ENCODE peak calls at places on chromosomes 12 and 14, in ten cellular contexts. C, W, E, R, H, O, L, M, A and F are unnamed samples.

GRCh38 chr12:42669471-42669997 is 80.0 kb upstream of the PRICKLE1 start:
- DNase-seq in C (no peak), W (no peak), E (no peak), R (no peak), H (no peak), O (no peak), L (no peak), M (no peak), A (no peak), F (no peak)

GRCh38 chr12:23204933-23205778 is 580.2 kb downstream of the ETNK1 start:
- DNase-seq in C (peak), W (peak), E (no peak), R (no peak), H (peak), O (no peak), L (peak), M (peak), A (no peak), F (no peak)

GRCh38 chr14:75910048-75910447 is 71.7 kb downstream of the TGFB3 start:
- DNase-seq in C (no peak), W (no peak), E (no peak), R (no peak), H (no peak), O (no peak), L (no peak), M (no peak), A (no peak), F (no peak)

GRCh38 chr14:24136684-24137528 is 912 bp downstream of the PSME1 start:
- DNase-seq in C (no peak), W (no peak), E (no peak), R (no peak), H (no peak), O (no peak), L (no peak), M (no peak), A (no peak), F (no peak)

GRCh38 chr12:990308-990648 is 745 bp upstream of the ERC1 start:
- DNase-seq in C (peak), W (peak), E (peak), R (peak), H (no peak), O (peak), L (peak), M (no peak), A (peak), F (peak)

GRCh38 chr12:113683566-113683965 is 211.9 kb upstream of the LHX5 start:
- DNase-seq in C (no peak), W (no peak), E (no peak), R (no peak), H (no peak), O (no peak), L (no peak), M (no peak), A (no peak), F (no peak)

GRCh38 chr12:69570545-69571399 is 14.5 kb upstream of the CCT2 start:
- DNase-seq in C (peak), W (peak), E (peak), R (peak), H (no peak), O (no peak), L (peak), M (peak), A (no peak), F (peak)

GRCh38 chr12:110744176-110744575 is 1.5 kb upstream of the PPP1CC start:
- DNase-seq in C (no peak), W (peak), E (no peak), R (no peak), H (no peak), O (no peak), L (no peak), M (no peak), A (no peak), F (no peak)

GRCh38 chr14:71469936-71470335 is 462.3 kb upstream of the RGS6 start:
- DNase-seq in C (no peak), W (no peak), E (no peak), R (no peak), H (no peak), O (no peak), L (no peak), M (no peak), A (no peak), F (no peak)

GRCh38 chr14:76930549-76930948 is 98.0 kb downstream of the IRF2BPL start:
- DNase-seq in C (no peak), W (no peak), E (no peak), R (no peak), H (no peak), O (no peak), L (no peak), M (no peak), A (no peak), F (no peak)

GRCh38 chr14:30221546-30221945 is 293.9 kb upstream of the PRKD1 start:
- DNase-seq in C (peak), W (no peak), E (no peak), R (no peak), H (no peak), O (no peak), L (no peak), M (no peak), A (no peak), F (no peak)

GRCh38 chr12:10701226-10701681 is 21.9 kb downstream of the YBX3 start:
- DNase-seq in C (no peak), W (no peak), E (no peak), R (no peak), H (peak), O (no peak), L (no peak), M (no peak), A (no peak), F (no peak)

GRCh38 chr12:2739832-2740641 is 54.7 kb upstream of the FKBP4 start:
- DNase-seq in C (no peak), W (peak), E (no peak), R (no peak), H (peak), O (no peak), L (no peak), M (no peak), A (no peak), F (no peak)

GRCh38 chr14:61581340-61581739 is 114.0 kb upstream of the HIF1A start:
- DNase-seq in C (no peak), W (no peak), E (no peak), R (no peak), H (no peak), O (no peak), L (no peak), M (no peak), A (no peak), F (no peak)

GRCh38 chr12:51817027-51817953 is 31.2 kb downstream of the FIGNL2 start:
- DNase-seq in C (no peak), W (no peak), E (no peak), R (no peak), H (no peak), O (no peak), L (no peak), M (no peak), A (no peak), F (no peak)

GRCh38 chr12:130953783-130954543 is at the start of gene ADGRD1:
- DNase-seq in C (no peak), W (peak), E (no peak), R (peak), H (no peak), O (no peak), L (peak), M (no peak), A (no peak), F (peak)

GRCh38 chr12:9405861-9406563 is 197.8 kb upstream of the PZP start:
- DNase-seq in C (no peak), W (no peak), E (no peak), R (no peak), H (no peak), O (no peak), L (no peak), M (no peak), A (no peak), F (no peak)

GRCh38 chr12:110498984-110499706 is 2.8 kb downstream of the VPS29 start:
- DNase-seq in C (no peak), W (peak), E (no peak), R (no peak), H (peak), O (no peak), L (no peak), M (no peak), A (no peak), F (no peak)

GRCh38 chr12:96398422-96399080 is 1.7 kb downstream of the CDK17 start:
- DNase-seq in C (no peak), W (peak), E (no peak), R (no peak), H (no peak), O (no peak), L (no peak), M (no peak), A (no peak), F (no peak)

GRCh38 chr12:6772331-6772695 is at the start of gene LAG3:
- DNase-seq in C (no peak), W (no peak), E (no peak), R (no peak), H (no peak), O (no peak), L (no peak), M (no peak), A (no peak), F (no peak)

GRCh38 chr12:219891-220352 is 6.0 kb upstream of the SLC6A12 start:
- DNase-seq in C (peak), W (peak), E (no peak), R (peak), H (no peak), O (peak), L (peak), M (no peak), A (no peak), F (peak)

GRCh38 chr14:94390372-94391086 is 2.1 kb upstream of the SERPINA1 start:
- DNase-seq in C (peak), W (no peak), E (no peak), R (no peak), H (no peak), O (no peak), L (peak), M (no peak), A (no peak), F (peak)

GRCh38 chr12:12786716-12787601 is 1.5 kb downstream of the APOLD1 start:
- DNase-seq in C (peak), W (peak), E (peak), R (peak), H (peak), O (peak), L (peak), M (peak), A (peak), F (peak)

GRCh38 chr12:66552753-66553152 is 126.1 kb downstream of the GRIP1 start:
- DNase-seq in C (no peak), W (no peak), E (no peak), R (no peak), H (no peak), O (no peak), L (no peak), M (no peak), A (no peak), F (no peak)

GRCh38 chr12:52190860-52191729 is 719 bp downstream of the KRT80 start:
- DNase-seq in C (no peak), W (peak), E (no peak), R (no peak), H (no peak), O (no peak), L (no peak), M (no peak), A (no peak), F (no peak)

GRCh38 chr12:86948851-86949250 is 692.7 kb upstream of the MGAT4C start:
- DNase-seq in C (peak), W (peak), E (no peak), R (no peak), H (no peak), O (no peak), L (no peak), M (no peak), A (no peak), F (no peak)

GRCh38 chr14:33768458-33768830 is 182.4 kb downstream of the EGLN3 start:
- DNase-seq in C (no peak), W (no peak), E (no peak), R (no peak), H (no peak), O (no peak), L (no peak), M (no peak), A (no peak), F (no peak)

GRCh38 chr12:18158774-18159557 is 69.0 kb upstream of the RERGL start:
- DNase-seq in C (peak), W (peak), E (no peak), R (no peak), H (no peak), O (no peak), L (no peak), M (no peak), A (no peak), F (no peak)

GRCh38 chr12:116594325-116595038 is 35.3 kb downstream of the MAP1LC3B2 start:
- DNase-seq in C (no peak), W (no peak), E (no peak), R (no peak), H (no peak), O (peak), L (peak), M (peak), A (no peak), F (peak)

GRCh38 chr12:51642286-51642685 is 51.3 kb downstream of the SCN8A start:
- DNase-seq in C (no peak), W (no peak), E (no peak), R (no peak), H (no peak), O (no peak), L (no peak), M (no peak), A (no peak), F (no peak)

GRCh38 chr14:103521438-103521961 is 1.1 kb downstream of the CKB start:
- DNase-seq in C (no peak), W (no peak), E (no peak), R (no peak), H (no peak), O (no peak), L (no peak), M (no peak), A (no peak), F (no peak)

GRCh38 chr14:72615511-72616121 is 278.3 kb downstream of the DPF3 start:
- DNase-seq in C (peak), W (peak), E (no peak), R (no peak), H (no peak), O (no peak), L (no peak), M (no peak), A (no peak), F (no peak)

GRCh38 chr14:99612737-99613330 is 8.8 kb upstream of the CCDC85C start:
- DNase-seq in C (peak), W (peak), E (no peak), R (no peak), H (no peak), O (no peak), L (no peak), M (no peak), A (no peak), F (no peak)

GRCh38 chr12:62291888-62292760 is 31.9 kb downstream of the USP15 start:
- DNase-seq in C (peak), W (peak), E (no peak), R (no peak), H (no peak), O (no peak), L (no peak), M (no peak), A (no peak), F (no peak)

GRCh38 chr12:124518051-124518932 is 49.1 kb downstream of the NCOR2 start:
- DNase-seq in C (peak), W (peak), E (no peak), R (peak), H (peak), O (no peak), L (peak), M (no peak), A (peak), F (peak)

GRCh38 chr12:91718326-91718725 is 427.3 kb downstream of the BTG1 start:
- DNase-seq in C (no peak), W (no peak), E (no peak), R (no peak), H (no peak), O (no peak), L (no peak), M (no peak), A (no peak), F (no peak)

GRCh38 chr12:92987846-92988621 is 58.9 kb upstream of the EEA1 start:
- DNase-seq in C (no peak), W (no peak), E (no peak), R (no peak), H (no peak), O (peak), L (peak), M (no peak), A (no peak), F (peak)